ENCODE peak calls at places on chromosomes 3 and 15, in ten cellular contexts. One of them, this sample, is unnamed. For H3K4me1 and H3K9me3, the result is how much of the 10 kb centered on the place peaks cover.

GRCh38 chr3:141452773-141453172 is 34.1 kb upstream of the RASA2 start:
- DNase-seq in aorta: no peak
- DNase-seq in neural progenitor cell: no peak
- DNase-seq in OCI-LY7: no peak
- DNase-seq in A549: no peak
- DNase-seq in esophagus squamous epithelium: no peak
- DNase-seq in adrenal gland: no peak
- DNase-seq in tibial artery: no peak
- DNase-seq in fibroblast of lung: no peak
- DNase-seq in gastrocnemius medialis: no peak
- DNase-seq in this sample: no peak

GRCh38 chr15:52139599-52140462 is 27.3 kb upstream of the BCL2L10 start:
- DNase-seq in aorta: peak
- DNase-seq in neural progenitor cell: peak
- DNase-seq in OCI-LY7: peak
- DNase-seq in A549: peak
- DNase-seq in esophagus squamous epithelium: no peak
- DNase-seq in adrenal gland: peak
- DNase-seq in tibial artery: peak
- DNase-seq in fibroblast of lung: peak
- DNase-seq in gastrocnemius medialis: peak
- DNase-seq in this sample: peak

GRCh38 chr3:53092942-53093341 is 37.3 kb downstream of the RFT1 start:
- DNase-seq in aorta: no peak
- DNase-seq in neural progenitor cell: no peak
- DNase-seq in OCI-LY7: no peak
- DNase-seq in A549: no peak
- DNase-seq in esophagus squamous epithelium: no peak
- DNase-seq in adrenal gland: no peak
- DNase-seq in tibial artery: no peak
- DNase-seq in fibroblast of lung: no peak
- DNase-seq in gastrocnemius medialis: no peak
- DNase-seq in this sample: no peak

GRCh38 chr3:118544458-118544857 is 490.2 kb downstream of the IGSF11 start:
- DNase-seq in aorta: no peak
- DNase-seq in neural progenitor cell: no peak
- DNase-seq in OCI-LY7: no peak
- DNase-seq in A549: no peak
- DNase-seq in esophagus squamous epithelium: no peak
- DNase-seq in adrenal gland: no peak
- DNase-seq in tibial artery: no peak
- DNase-seq in fibroblast of lung: no peak
- DNase-seq in gastrocnemius medialis: no peak
- DNase-seq in this sample: no peak

GRCh38 chr3:99473321-99473751 is 165.1 kb upstream of the COL8A1 start:
- DNase-seq in aorta: no peak
- DNase-seq in neural progenitor cell: no peak
- DNase-seq in OCI-LY7: no peak
- DNase-seq in A549: no peak
- DNase-seq in esophagus squamous epithelium: no peak
- DNase-seq in adrenal gland: no peak
- DNase-seq in tibial artery: no peak
- DNase-seq in fibroblast of lung: peak
- DNase-seq in gastrocnemius medialis: no peak
- DNase-seq in this sample: no peak

GRCh38 chr3:51375571-51375970 is 9.5 kb upstream of the MANF start:
- DNase-seq in aorta: peak
- DNase-seq in neural progenitor cell: no peak
- DNase-seq in OCI-LY7: no peak
- DNase-seq in A549: no peak
- DNase-seq in esophagus squamous epithelium: no peak
- DNase-seq in adrenal gland: no peak
- DNase-seq in tibial artery: no peak
- DNase-seq in fibroblast of lung: no peak
- DNase-seq in gastrocnemius medialis: no peak
- DNase-seq in this sample: no peak

GRCh38 chr3:152909180-152909883 is 74.4 kb downstream of the P2RY1 start:
- DNase-seq in aorta: no peak
- DNase-seq in neural progenitor cell: no peak
- DNase-seq in OCI-LY7: no peak
- DNase-seq in A549: no peak
- DNase-seq in esophagus squamous epithelium: no peak
- DNase-seq in adrenal gland: peak
- DNase-seq in tibial artery: no peak
- DNase-seq in fibroblast of lung: peak
- DNase-seq in gastrocnemius medialis: peak
- DNase-seq in this sample: no peak

GRCh38 chr3:129240436-129240835 is 9.0 kb upstream of the COPG1 start:
- DNase-seq in aorta: no peak
- DNase-seq in neural progenitor cell: no peak
- DNase-seq in OCI-LY7: no peak
- DNase-seq in A549: no peak
- DNase-seq in esophagus squamous epithelium: no peak
- DNase-seq in adrenal gland: no peak
- DNase-seq in tibial artery: no peak
- DNase-seq in fibroblast of lung: no peak
- DNase-seq in gastrocnemius medialis: no peak
- DNase-seq in this sample: no peak

GRCh38 chr15:29208352-29208751 is 61.3 kb downstream of the NSMCE3 start:
- DNase-seq in aorta: no peak
- DNase-seq in neural progenitor cell: no peak
- DNase-seq in OCI-LY7: no peak
- DNase-seq in A549: no peak
- DNase-seq in esophagus squamous epithelium: no peak
- DNase-seq in adrenal gland: peak
- DNase-seq in tibial artery: no peak
- DNase-seq in fibroblast of lung: no peak
- DNase-seq in gastrocnemius medialis: no peak
- DNase-seq in this sample: no peak

GRCh38 chr3:127299276-127299675 is 11.4 kb upstream of the PRR20G start:
- DNase-seq in aorta: no peak
- DNase-seq in neural progenitor cell: no peak
- DNase-seq in OCI-LY7: no peak
- DNase-seq in A549: no peak
- DNase-seq in esophagus squamous epithelium: no peak
- DNase-seq in adrenal gland: peak
- DNase-seq in tibial artery: peak
- DNase-seq in fibroblast of lung: no peak
- DNase-seq in gastrocnemius medialis: peak
- DNase-seq in this sample: no peak

GRCh38 chr15:74631408-74631807 is 15.8 kb downstream of the CLK3 start:
- DNase-seq in aorta: no peak
- DNase-seq in neural progenitor cell: no peak
- DNase-seq in OCI-LY7: no peak
- DNase-seq in A549: no peak
- DNase-seq in esophagus squamous epithelium: no peak
- DNase-seq in adrenal gland: no peak
- DNase-seq in tibial artery: no peak
- DNase-seq in fibroblast of lung: no peak
- DNase-seq in gastrocnemius medialis: no peak
- DNase-seq in this sample: no peak

GRCh38 chr3:535566-536416 is 339.2 kb downstream of the CHL1 start:
- DNase-seq in aorta: peak
- DNase-seq in neural progenitor cell: peak
- DNase-seq in OCI-LY7: no peak
- DNase-seq in A549: no peak
- DNase-seq in esophagus squamous epithelium: no peak
- DNase-seq in adrenal gland: no peak
- DNase-seq in tibial artery: no peak
- DNase-seq in fibroblast of lung: peak
- DNase-seq in gastrocnemius medialis: no peak
- DNase-seq in this sample: peak

GRCh38 chr3:48561045-48561736 is 2.4 kb downstream of the UCN2 start:
- DNase-seq in aorta: peak
- DNase-seq in neural progenitor cell: peak
- DNase-seq in OCI-LY7: peak
- DNase-seq in A549: no peak
- DNase-seq in esophagus squamous epithelium: no peak
- DNase-seq in adrenal gland: peak
- DNase-seq in tibial artery: peak
- DNase-seq in fibroblast of lung: peak
- DNase-seq in gastrocnemius medialis: peak
- DNase-seq in this sample: peak

GRCh38 chr15:38698215-38698614 is 133.6 kb upstream of the RASGRP1 start:
- DNase-seq in aorta: no peak
- DNase-seq in neural progenitor cell: no peak
- DNase-seq in OCI-LY7: no peak
- DNase-seq in A549: no peak
- DNase-seq in esophagus squamous epithelium: no peak
- DNase-seq in adrenal gland: no peak
- DNase-seq in tibial artery: no peak
- DNase-seq in fibroblast of lung: no peak
- DNase-seq in gastrocnemius medialis: no peak
- DNase-seq in this sample: no peak

GRCh38 chr3:113088616-113089015 is 97.8 kb downstream of the GTPBP8 start:
- DNase-seq in aorta: no peak
- DNase-seq in neural progenitor cell: no peak
- DNase-seq in OCI-LY7: no peak
- DNase-seq in A549: no peak
- DNase-seq in esophagus squamous epithelium: no peak
- DNase-seq in adrenal gland: no peak
- DNase-seq in tibial artery: no peak
- DNase-seq in fibroblast of lung: no peak
- DNase-seq in gastrocnemius medialis: no peak
- DNase-seq in this sample: no peak

GRCh38 chr15:65413760-65414144 is 9.0 kb downstream of the IGDCC4 start:
- DNase-seq in aorta: no peak
- DNase-seq in neural progenitor cell: no peak
- DNase-seq in OCI-LY7: no peak
- DNase-seq in A549: no peak
- DNase-seq in esophagus squamous epithelium: no peak
- DNase-seq in adrenal gland: no peak
- DNase-seq in tibial artery: no peak
- DNase-seq in fibroblast of lung: no peak
- DNase-seq in gastrocnemius medialis: no peak
- DNase-seq in this sample: no peak

GRCh38 chr3:64686446-64686908 is 1.3 kb downstream of the ADAMTS9 start:
- DNase-seq in aorta: no peak
- DNase-seq in neural progenitor cell: peak
- DNase-seq in OCI-LY7: no peak
- DNase-seq in A549: peak
- DNase-seq in esophagus squamous epithelium: no peak
- DNase-seq in adrenal gland: peak
- DNase-seq in tibial artery: no peak
- DNase-seq in fibroblast of lung: no peak
- DNase-seq in gastrocnemius medialis: no peak
- DNase-seq in this sample: no peak

GRCh38 chr15:61141497-61142125 is 87.5 kb downstream of the RORA start:
- DNase-seq in aorta: no peak
- DNase-seq in neural progenitor cell: no peak
- DNase-seq in OCI-LY7: no peak
- DNase-seq in A549: no peak
- DNase-seq in esophagus squamous epithelium: no peak
- DNase-seq in adrenal gland: no peak
- DNase-seq in tibial artery: no peak
- DNase-seq in fibroblast of lung: no peak
- DNase-seq in gastrocnemius medialis: no peak
- DNase-seq in this sample: no peak

GRCh38 chr3:61177450-61177849 is 73.8 kb downstream of the FHIT start:
- DNase-seq in aorta: no peak
- DNase-seq in neural progenitor cell: no peak
- DNase-seq in OCI-LY7: no peak
- DNase-seq in A549: no peak
- DNase-seq in esophagus squamous epithelium: no peak
- DNase-seq in adrenal gland: no peak
- DNase-seq in tibial artery: no peak
- DNase-seq in fibroblast of lung: no peak
- DNase-seq in gastrocnemius medialis: no peak
- DNase-seq in this sample: no peak
- H3K4me1 ChIP-seq in aorta: under half
- H3K4me1 ChIP-seq in neural progenitor cell: under half
- H3K4me1 ChIP-seq in OCI-LY7: under half
- H3K4me1 ChIP-seq in A549: under half
- H3K4me1 ChIP-seq in esophagus squamous epithelium: under half
- H3K4me1 ChIP-seq in adrenal gland: under half
- H3K4me1 ChIP-seq in tibial artery: under half
- H3K4me1 ChIP-seq in fibroblast of lung: under half
- H3K4me1 ChIP-seq in gastrocnemius medialis: under half
- H3K4me1 ChIP-seq in this sample: under half

GRCh38 chr3:186368717-186369116 is 6.7 kb upstream of the DGKG start:
- DNase-seq in aorta: no peak
- DNase-seq in neural progenitor cell: no peak
- DNase-seq in OCI-LY7: no peak
- DNase-seq in A549: no peak
- DNase-seq in esophagus squamous epithelium: no peak
- DNase-seq in adrenal gland: no peak
- DNase-seq in tibial artery: no peak
- DNase-seq in fibroblast of lung: no peak
- DNase-seq in gastrocnemius medialis: no peak
- DNase-seq in this sample: no peak
- H3K27ac ChIP-seq in aorta: no peak
- H3K27ac ChIP-seq in neural progenitor cell: no peak
- H3K27ac ChIP-seq in OCI-LY7: no peak
- H3K27ac ChIP-seq in A549: no peak
- H3K27ac ChIP-seq in esophagus squamous epithelium: no peak
- H3K27ac ChIP-seq in adrenal gland: no peak
- H3K27ac ChIP-seq in tibial artery: no peak
- H3K27ac ChIP-seq in fibroblast of lung: no peak
- H3K27ac ChIP-seq in gastrocnemius medialis: no peak
- H3K27ac ChIP-seq in this sample: no peak

DNA sequence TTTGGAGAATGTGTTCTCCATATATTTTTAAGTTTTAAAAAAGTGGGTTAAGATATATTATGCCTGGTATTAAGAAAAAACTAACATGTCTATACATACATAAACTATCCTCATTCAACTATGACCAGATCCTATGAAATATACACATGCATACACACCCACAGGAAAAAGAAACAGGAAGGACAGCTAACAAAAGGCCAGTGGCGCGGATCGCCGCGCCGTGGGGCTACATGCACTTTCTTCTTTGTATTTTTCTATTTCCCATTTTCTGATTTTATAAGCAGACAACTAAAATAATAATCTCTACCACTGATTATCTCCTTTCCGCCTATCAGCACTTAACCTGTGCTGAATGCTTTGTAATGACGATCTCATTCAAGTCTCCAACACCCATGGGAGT is 160.1 kb downstream of the OR4M2 start:
- DNase-seq in aorta: no peak
- DNase-seq in neural progenitor cell: no peak
- DNase-seq in OCI-LY7: no peak
- DNase-seq in A549: no peak
- DNase-seq in esophagus squamous epithelium: no peak
- DNase-seq in adrenal gland: no peak
- DNase-seq in tibial artery: no peak
- DNase-seq in fibroblast of lung: no peak
- DNase-seq in gastrocnemius medialis: no peak
- DNase-seq in this sample: no peak
- H3K9me3 ChIP-seq in aorta: under half
- H3K9me3 ChIP-seq in neural progenitor cell: under half
- H3K9me3 ChIP-seq in OCI-LY7: under half
- H3K9me3 ChIP-seq in A549: under half
- H3K9me3 ChIP-seq in esophagus squamous epithelium: under half
- H3K9me3 ChIP-seq in adrenal gland: under half
- H3K9me3 ChIP-seq in tibial artery: under half
- H3K9me3 ChIP-seq in fibroblast of lung: under half
- H3K9me3 ChIP-seq in gastrocnemius medialis: under half
- H3K9me3 ChIP-seq in this sample: under half

DNA sequence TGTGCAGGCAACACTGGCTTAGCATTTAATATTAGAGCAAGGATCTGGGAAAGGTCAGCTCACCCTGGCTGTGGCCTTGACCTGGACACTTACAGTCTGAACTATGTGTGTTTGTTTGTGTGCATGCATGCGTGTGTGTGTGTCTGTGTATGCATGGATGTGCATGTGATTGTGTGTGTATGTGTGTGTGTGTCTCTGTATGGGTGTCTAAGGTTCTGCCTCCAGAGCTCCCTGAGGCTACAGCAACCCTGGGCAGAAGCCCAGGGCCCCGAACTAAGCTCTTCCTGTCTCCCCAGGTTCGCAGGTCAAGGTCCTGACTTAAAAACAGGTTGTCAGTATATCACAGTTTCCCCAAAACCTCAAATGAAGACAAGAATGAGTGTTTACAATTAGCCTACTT is 51.3 kb downstream of the SUSD5 start:
- DNase-seq in aorta: no peak
- DNase-seq in neural progenitor cell: no peak
- DNase-seq in OCI-LY7: no peak
- DNase-seq in A549: no peak
- DNase-seq in esophagus squamous epithelium: no peak
- DNase-seq in adrenal gland: no peak
- DNase-seq in tibial artery: no peak
- DNase-seq in fibroblast of lung: no peak
- DNase-seq in gastrocnemius medialis: no peak
- DNase-seq in this sample: no peak
- H3K4me1 ChIP-seq in aorta: under half
- H3K4me1 ChIP-seq in neural progenitor cell: under half
- H3K4me1 ChIP-seq in OCI-LY7: under half
- H3K4me1 ChIP-seq in A549: under half
- H3K4me1 ChIP-seq in esophagus squamous epithelium: under half
- H3K4me1 ChIP-seq in adrenal gland: under half
- H3K4me1 ChIP-seq in tibial artery: half or more
- H3K4me1 ChIP-seq in fibroblast of lung: under half
- H3K4me1 ChIP-seq in gastrocnemius medialis: under half
- H3K4me1 ChIP-seq in this sample: under half

This sample was measured in uterus.